ENCODE peak calls at places on chromosomes 13 and 19, in four cellular contexts. One of them, this sample, is unnamed.
A peak's percentile ranks its signal among the peaks of the same experiment; 100 is the strongest.

GRCh38 chr19:43769256-43769655 is 11.5 kb downstream of the KCNN4 start:
- DNase-seq in tibial nerve: no peak
- DNase-seq in C1 segment of cervical spinal cord: no peak
- DNase-seq in posterior cingulate gyrus: no peak
- DNase-seq in this sample: no peak

GRCh38 chr13:27449081-27449603 is 1.2 kb downstream of the MTIF3 start:
- DNase-seq in tibial nerve: no peak
- DNase-seq in C1 segment of cervical spinal cord: no peak
- DNase-seq in posterior cingulate gyrus: no peak
- DNase-seq in this sample: no peak

GRCh38 chr13:51541809-51542258 is 42.4 kb upstream of the WDFY2 start:
- DNase-seq in tibial nerve: no peak
- DNase-seq in C1 segment of cervical spinal cord: no peak
- DNase-seq in posterior cingulate gyrus: no peak
- DNase-seq in this sample: no peak

GRCh38 chr13:43325636-43326035 is 302.2 kb downstream of the DNAJC15 start:
- DNase-seq in tibial nerve: no peak
- DNase-seq in C1 segment of cervical spinal cord: no peak
- DNase-seq in posterior cingulate gyrus: no peak
- DNase-seq in this sample: no peak

GRCh38 chr13:99385161-99385560 is 78.0 kb upstream of the GPR183 start:
- DNase-seq in tibial nerve: no peak
- DNase-seq in C1 segment of cervical spinal cord: no peak
- DNase-seq in posterior cingulate gyrus: no peak
- DNase-seq in this sample: no peak

GRCh38 chr19:39064405-39064804 is 19.8 kb upstream of the ACP7 start:
- DNase-seq in tibial nerve: no peak
- DNase-seq in C1 segment of cervical spinal cord: no peak
- DNase-seq in posterior cingulate gyrus: no peak
- DNase-seq in this sample: no peak

GRCh38 chr13:22074403-22074802 is 403.5 kb downstream of the FGF9 start:
- DNase-seq in tibial nerve: no peak
- DNase-seq in C1 segment of cervical spinal cord: no peak
- DNase-seq in posterior cingulate gyrus: no peak
- DNase-seq in this sample: no peak

GRCh38 chr13:99580500-99581268 is 79.4 kb downstream of the TM9SF2 start:
- DNase-seq in tibial nerve: no peak
- DNase-seq in C1 segment of cervical spinal cord: no peak
- DNase-seq in posterior cingulate gyrus: no peak
- DNase-seq in this sample: no peak

GRCh38 chr19:5711713-5712161 is 8.2 kb downstream of the LONP1 start:
- DNase-seq in tibial nerve: no peak
- DNase-seq in C1 segment of cervical spinal cord: no peak
- DNase-seq in posterior cingulate gyrus: no peak
- DNase-seq in this sample: no peak

GRCh38 chr13:45206340-45206739 is 5.5 kb upstream of the KCTD4 start:
- DNase-seq in tibial nerve: no peak
- DNase-seq in C1 segment of cervical spinal cord: no peak
- DNase-seq in posterior cingulate gyrus: no peak
- DNase-seq in this sample: no peak

GRCh38 chr19:54959840-54960239 is 6.3 kb upstream of the NLRP2 start:
- DNase-seq in tibial nerve: no peak
- DNase-seq in C1 segment of cervical spinal cord: no peak
- DNase-seq in posterior cingulate gyrus: no peak
- DNase-seq in this sample: no peak

GRCh38 chr13:45280751-45281634 is 60.0 kb downstream of the TPT1 start:
- DNase-seq in tibial nerve: peak; percentile 31
- DNase-seq in C1 segment of cervical spinal cord: peak; percentile 62
- DNase-seq in posterior cingulate gyrus: peak; percentile 70
- DNase-seq in this sample: peak; percentile 93

GRCh38 chr13:30305456-30305855 is 1.9 kb downstream of the KATNAL1 start:
- DNase-seq in tibial nerve: no peak
- DNase-seq in C1 segment of cervical spinal cord: no peak
- DNase-seq in posterior cingulate gyrus: no peak
- DNase-seq in this sample: no peak

GRCh38 chr13:55653497-55653896 is 1487.2 kb upstream of the PRR20A start:
- DNase-seq in tibial nerve: no peak
- DNase-seq in C1 segment of cervical spinal cord: no peak
- DNase-seq in posterior cingulate gyrus: no peak
- DNase-seq in this sample: no peak

GRCh38 chr19:29525901-29526729 is at the start of gene VSTM2B:
- DNase-seq in tibial nerve: no peak
- DNase-seq in C1 segment of cervical spinal cord: no peak
- DNase-seq in posterior cingulate gyrus: no peak
- DNase-seq in this sample: no peak

GRCh38 chr19:32539240-32539916 is 41.6 kb upstream of the PDCD5 start:
- DNase-seq in tibial nerve: no peak
- DNase-seq in C1 segment of cervical spinal cord: no peak
- DNase-seq in posterior cingulate gyrus: no peak
- DNase-seq in this sample: no peak

GRCh38 chr13:30341815-30342570 is 34.6 kb upstream of the KATNAL1 start:
- DNase-seq in tibial nerve: peak; percentile 70
- DNase-seq in C1 segment of cervical spinal cord: peak; percentile 36
- DNase-seq in posterior cingulate gyrus: peak; percentile 31
- DNase-seq in this sample: peak; percentile 81

GRCh38 chr13:28347456-28348371 is 147.2 kb downstream of the FLT1 start:
- DNase-seq in tibial nerve: no peak
- DNase-seq in C1 segment of cervical spinal cord: no peak
- DNase-seq in posterior cingulate gyrus: no peak
- DNase-seq in this sample: no peak

This sample was measured in Ammon's horn.